ENCODE peak calls at places on chromosomes 4 and X, in five cellular contexts. Y is activated naive CD4-positive, alpha-beta T cell treated with Interleukin-2 at 50 U/mL for 16 hours; Q is brain microvascular endothelial cell; G is NCI-H1694; J is vagina. S is an unnamed sample.

GRCh38 chr4:37793562-37793961 is 32.9 kb upstream of the PGM2 start:
- DNase-seq in Y (no peak), Q (peak; percentile 13), G (peak; percentile 46), J (no peak), S (no peak)

GRCh38 chr4:13919021-13919441 is 291.5 kb upstream of the BOD1L1 start:
- DNase-seq in Y (no peak), Q (peak; percentile 90), G (no peak), J (no peak), S (peak; percentile 70)

GRCh38 chr4:113471141-113471860 is 290.2 kb downstream of the CAMK2D start:
- DNase-seq in Y (no peak), Q (no peak), G (no peak), J (no peak), S (no peak)

GRCh38 chr4:106809083-106809482 is 227.0 kb downstream of the DKK2 start:
- DNase-seq in Y (no peak), Q (peak; percentile 66), G (no peak), J (no peak), S (no peak)

GRCh38 chr4:24533364-24533763 is 51.0 kb downstream of the DHX15 start:
- DNase-seq in Y (no peak), Q (no peak), G (no peak), J (no peak), S (no peak)

GRCh38 chrX:46913710-46914109 is 1.5 kb downstream of the JADE3 start:
- DNase-seq in Y (no peak), Q (peak; percentile 2), G (no peak), J (no peak), S (no peak)

GRCh38 chr4:156734965-156735895 is 236.4 kb downstream of the PDGFC start:
- DNase-seq in Y (no peak), Q (no peak), G (no peak), J (no peak), S (no peak)

GRCh38 chr4:15765910-15766703 is 12.0 kb upstream of the CD38 start:
- DNase-seq in Y (peak; percentile 25), Q (no peak), G (no peak), J (peak; percentile 40), S (no peak)

GRCh38 chrX:776061-776460 is 145.5 kb downstream of the SHOX start:
- DNase-seq in Y (no peak), Q (no peak), G (no peak), J (no peak), S (no peak)